ENCODE peak calls at places on chromosomes 16 and 17, in nine cellular contexts. D is adrenal gland; H is effector memory CD4-positive, alpha-beta T cell; A is heart left ventricle; B is CD8-positive, alpha-beta T cell; M is left ventricle myocardium inferior; K is naive thymus-derived CD4-positive, alpha-beta T cell; R is GM23248; S is neural progenitor cell. C is an unnamed sample. For H3K4me1, the result is how much of the 10 kb centered on the place peaks cover.

GRCh38 chr16:86673090-86673955 is 95.0 kb downstream of the FOXL1 start:
- DNase-seq in D (no peak), H (no peak), A (no peak), B (no peak), M (no peak), K (no peak), R (no peak), S (no peak), C (no peak)

GRCh38 chr16:81593481-81593880 is 148.9 kb downstream of the CMIP start:
- DNase-seq in D (no peak), H (no peak), A (no peak), B (no peak), M (no peak), K (no peak), R (no peak), S (no peak), C (no peak)

GRCh38 chr17:74325743-74326379 is at the start of gene KIF19:
- DNase-seq in D (peak), H (peak), A (peak), B (peak), M (peak), K (no peak), R (peak), S (peak), C (peak)

GRCh38 chr16:89055894-89056555 is 37.6 kb upstream of the ACSF3 start:
- DNase-seq in D (no peak), H (no peak), A (no peak), B (no peak), M (no peak), K (no peak), R (no peak), S (no peak), C (no peak)

GRCh38 chr16:66004706-66005105 is 361.8 kb upstream of the CDH5 start:
- DNase-seq in D (no peak), H (no peak), A (no peak), B (no peak), M (no peak), K (no peak), R (peak), S (no peak), C (no peak)

GRCh38 chr17:5361426-5361825 is 58.0 kb downstream of the NUP88 start:
- DNase-seq in D (no peak), H (no peak), A (no peak), B (no peak), M (no peak), K (no peak), R (no peak), S (no peak), C (no peak)

GRCh38 chr16:68335175-68335574 is 24.4 kb downstream of the PRMT7 start:
- DNase-seq in D (no peak), H (no peak), A (no peak), B (no peak), M (no peak), K (no peak), R (peak), S (no peak), C (no peak)

GRCh38 chr16:88503374-88503770 is 50.3 kb downstream of the ZFPM1 start:
- DNase-seq in D (no peak), H (no peak), A (no peak), B (no peak), M (no peak), K (no peak), R (peak), S (no peak), C (no peak)

GRCh38 chr16:57042157-57043111 is 49.9 kb upstream of the CPNE2 start:
- DNase-seq in D (no peak), H (peak), A (no peak), B (no peak), M (no peak), K (peak), R (no peak), S (no peak), C (no peak)

GRCh38 chr16:85750827-85751641 is at the start of gene C16orf74:
- DNase-seq in D (no peak), H (no peak), A (peak), B (no peak), M (peak), K (no peak), R (peak), S (peak), C (peak)

GRCh38 chr17:66830451-66830850 is 4.5 kb upstream of the CACNG5 start:
- DNase-seq in D (no peak), H (no peak), A (no peak), B (no peak), M (no peak), K (no peak), R (no peak), S (peak), C (no peak)

GRCh38 chr16:51084074-51084928 is 66.8 kb downstream of the SALL1 start:
- DNase-seq in D (no peak), H (no peak), A (no peak), B (no peak), M (no peak), K (no peak), R (no peak), S (no peak), C (no peak)

GRCh38 chr16:23847938-23848337 is 12.2 kb downstream of the PRKCB start:
- DNase-seq in D (no peak), H (no peak), A (no peak), B (peak), M (no peak), K (peak), R (no peak), S (no peak), C (no peak)

GRCh38 chr16:67884684-67885083 is at the start of gene NRN1L:
- DNase-seq in D (peak), H (no peak), A (peak), B (no peak), M (peak), K (no peak), R (peak), S (peak), C (peak)

GRCh38 chr16:15947983-15948509 is 1.4 kb upstream of the ABCC1 start:
- DNase-seq in D (no peak), H (no peak), A (no peak), B (no peak), M (no peak), K (no peak), R (no peak), S (no peak), C (no peak)

GRCh38 chr17:47883589-47884426 is 12.2 kb upstream of the SP2 start:
- DNase-seq in D (no peak), H (no peak), A (no peak), B (no peak), M (no peak), K (no peak), R (no peak), S (no peak), C (no peak)

GRCh38 chr16:1125471-1125870 is 27.4 kb upstream of the CACNA1H start:
- DNase-seq in D (peak), H (no peak), A (no peak), B (no peak), M (no peak), K (peak), R (peak), S (peak), C (no peak)

GRCh38 chr17:27552467-27552779 is 78.6 kb upstream of the LGALS9 start:
- DNase-seq in D (no peak), H (no peak), A (no peak), B (no peak), M (no peak), K (no peak), R (peak), S (no peak), C (no peak)

GRCh38 chr16:2170587-2171435 is 15.2 kb downstream of the TRAF7 start:
- DNase-seq in D (no peak), H (no peak), A (no peak), B (no peak), M (no peak), K (no peak), R (no peak), S (no peak), C (no peak)

GRCh38 chr17:39194089-39194984 is 3.1 kb downstream of the CACNB1 start:
- DNase-seq in D (peak), H (no peak), A (peak), B (no peak), M (peak), K (no peak), R (peak), S (peak), C (no peak)

GRCh38 chr17:32486091-32486700 is 597 bp upstream of the CDK5R1 start:
- DNase-seq in D (peak), H (peak), A (peak), B (peak), M (peak), K (peak), R (peak), S (peak), C (peak)

GRCh38 chr17:72383053-72383847 is 262.4 kb downstream of the SOX9 start:
- DNase-seq in D (no peak), H (no peak), A (peak), B (no peak), M (peak), K (no peak), R (no peak), S (peak), C (no peak)

GRCh38 chr16:27199235-27199586 is 4.1 kb upstream of the KDM8 start:
- DNase-seq in D (no peak), H (no peak), A (no peak), B (no peak), M (no peak), K (no peak), R (no peak), S (no peak), C (no peak)

GRCh38 chr16:27202923-27203428 is 350 bp upstream of the KDM8 start:
- DNase-seq in D (no peak), H (no peak), A (no peak), B (no peak), M (no peak), K (no peak), R (no peak), S (no peak), C (no peak)

GRCh38 chr16:27198451-27199234 is 4.7 kb upstream of the KDM8 start:
- DNase-seq in D (no peak), H (no peak), A (no peak), B (no peak), M (no peak), K (no peak), R (no peak), S (peak), C (no peak)

GRCh38 chr16:27197004-27197403 is 6.3 kb upstream of the KDM8 start:
- DNase-seq in D (no peak), H (no peak), A (no peak), B (no peak), M (no peak), K (no peak), R (no peak), S (no peak), C (no peak)

DNA sequence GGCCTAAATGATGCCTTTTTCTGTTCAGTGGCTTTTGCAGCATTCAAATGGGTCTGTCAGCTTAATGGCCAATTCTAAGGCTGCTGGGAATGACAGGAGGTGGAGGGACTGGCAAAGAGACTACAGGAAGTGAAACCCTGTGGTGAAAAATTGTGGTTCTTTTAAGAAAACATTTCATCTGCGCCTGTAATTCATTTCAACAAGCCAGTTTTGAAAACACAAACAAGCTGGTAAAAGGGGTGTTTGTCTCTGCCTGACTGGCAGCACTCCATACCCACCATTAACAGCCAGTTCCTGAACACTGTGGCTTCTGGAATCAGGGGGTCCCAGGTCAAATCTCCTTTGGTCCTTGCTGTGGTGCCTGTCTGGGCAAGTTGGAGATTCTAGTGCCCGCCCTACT is 3.6 kb upstream of the KDM8 start:
- DNase-seq in D (no peak), H (no peak), A (no peak), B (no peak), M (no peak), K (peak), R (no peak), S (no peak), C (no peak)
- H3K4me1 ChIP-seq in D (under half), H (half or more), A (under half), B (half or more), M (under half), K (half or more), R (under half), S (under half), C (under half)

DNA sequence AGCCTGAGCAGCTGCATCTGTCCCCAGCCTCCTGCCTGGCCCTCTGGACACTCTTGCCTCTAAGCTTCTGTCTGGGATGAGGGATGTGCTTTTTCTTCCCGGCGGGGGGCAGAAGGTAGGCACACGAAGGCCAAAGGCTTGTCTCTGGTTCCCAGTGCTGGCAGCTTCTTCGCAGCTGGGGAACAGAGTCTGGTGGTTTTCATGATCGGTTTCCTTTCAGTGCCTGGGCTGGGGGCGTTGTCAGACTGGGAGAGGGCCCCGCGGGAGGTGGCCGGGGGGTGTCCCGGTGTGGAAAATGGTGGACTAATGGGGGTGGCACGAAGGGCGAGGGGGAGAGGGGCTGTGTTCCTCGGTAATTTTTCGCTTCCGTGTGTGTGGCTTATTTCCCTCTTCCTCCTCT is 988 bp downstream of the RAP1GAP2 start:
- DNase-seq in D (no peak), H (no peak), A (no peak), B (no peak), M (no peak), K (no peak), R (no peak), S (no peak), C (no peak)
- H3K4me1 ChIP-seq in D (under half), H (half or more), A (under half), B (half or more), M (under half), K (half or more), R (under half), S (under half), C (under half)

GRCh38 chr16:31473300-31474052 is 1.5 kb downstream of the TGFB1I1 start:
- DNase-seq in D (no peak), H (no peak), A (no peak), B (no peak), M (no peak), K (no peak), R (no peak), S (no peak), C (no peak)

GRCh38 chr16:31475949-31476304 is 4.0 kb downstream of the TGFB1I1 start:
- DNase-seq in D (no peak), H (no peak), A (no peak), B (no peak), M (no peak), K (no peak), R (no peak), S (no peak), C (peak)

GRCh38 chr16:31474778-31475738 is 3.1 kb downstream of the TGFB1I1 start:
- DNase-seq in D (no peak), H (no peak), A (no peak), B (no peak), M (no peak), K (no peak), R (no peak), S (no peak), C (no peak)

GRCh38 chr16:31472559-31473203 is 729 bp downstream of the TGFB1I1 start:
- DNase-seq in D (peak), H (no peak), A (peak), B (no peak), M (peak), K (no peak), R (peak), S (peak), C (peak)

GRCh38 chr16:31474173-31474714 is 2.3 kb downstream of the TGFB1I1 start:
- DNase-seq in D (no peak), H (no peak), A (no peak), B (no peak), M (no peak), K (no peak), R (peak), S (no peak), C (no peak)
- H3K4me1 ChIP-seq in D (under half), H (under half), A (under half), B (under half), M (under half), K (under half), R (under half), S (under half), C (under half)

GRCh38 chr17:7219812-7220592 is at the start of the genes ACADVL and DLG4:
- DNase-seq in D (peak), H (peak), A (peak), B (no peak), M (peak), K (peak), R (peak), S (peak), C (peak)
- H3K4me1 ChIP-seq in D (under half), H (under half), A (half or more), B (half or more), M (half or more), K (under half), R (under half), S (under half), C (half or more)

GRCh38 chr17:17067277-17067676 is 25.0 kb downstream of the MPRIP start:
- DNase-seq in D (no peak), H (no peak), A (no peak), B (no peak), M (no peak), K (no peak), R (peak), S (no peak), C (no peak)
- H3K4me1 ChIP-seq in D (under half), H (under half), A (half or more), B (under half), M (half or more), K (under half), R (under half), S (under half), C (under half)

GRCh38 chr16:4320030-4320429 is 4.2 kb downstream of the GLIS2 start:
- DNase-seq in D (no peak), H (no peak), A (no peak), B (no peak), M (peak), K (no peak), R (no peak), S (no peak), C (peak)

GRCh38 chr16:4318171-4318910 is 2.5 kb downstream of the GLIS2 start:
- DNase-seq in D (no peak), H (no peak), A (no peak), B (no peak), M (no peak), K (no peak), R (no peak), S (peak), C (no peak)

GRCh38 chr16:4317471-4318170 is 1.8 kb downstream of the GLIS2 start:
- DNase-seq in D (no peak), H (no peak), A (no peak), B (no peak), M (no peak), K (no peak), R (peak), S (peak), C (peak)

GRCh38 chr16:4320571-4321137 is 4.8 kb downstream of the GLIS2 start:
- DNase-seq in D (no peak), H (no peak), A (no peak), B (no peak), M (no peak), K (no peak), R (no peak), S (no peak), C (no peak)

GRCh38 chr16:4319454-4319853 is 3.6 kb downstream of the GLIS2 start:
- DNase-seq in D (no peak), H (peak), A (no peak), B (peak), M (no peak), K (no peak), R (peak), S (no peak), C (peak)
- H3K4me1 ChIP-seq in D (half or more), H (under half), A (half or more), B (under half), M (half or more), K (under half), R (under half), S (under half), C (half or more)

C was measured in thyroid gland.